ENCODE peak calls at places on chromosome 14, in five cellular contexts. A is iris pigment epithelial cell, T is iPS DF 6.9, X is T-cell, R is GM12891. I is an unnamed sample.

GRCh38 chr14:22920697-22921096 is 1.7 kb upstream of the RBM23 start:
- DNase-seq in X (no peak), T (no peak), R (no peak), A (no peak), I (no peak)

GRCh38 chr14:52325126-52325525 is 11.0 kb downstream of the PTGER2 start:
- DNase-seq in A (peak), R (no peak), T (no peak), X (no peak), I (peak)

GRCh38 chr14:34331728-34332623 is 130.1 kb downstream of the SPTSSA start:
- DNase-seq in A (peak), X (peak), R (no peak), T (no peak), I (peak)

GRCh38 chr14:104371917-104372316 is 207.6 kb upstream of the C14orf180 start:
- DNase-seq in A (no peak), X (no peak), R (no peak), T (no peak), I (no peak)

GRCh38 chr14:68412505-68413496 is 380.1 kb downstream of the ZFP36L1 start:
- DNase-seq in R (no peak), X (no peak), A (no peak), T (no peak), I (no peak)

GRCh38 chr14:77485901-77486678 is 12.5 kb downstream of the ISM2 start:
- DNase-seq in X (no peak), A (peak), R (no peak), T (no peak), I (peak)

GRCh38 chr14:36605506-36605857 is 23.1 kb upstream of the NKX2-8 start:
- DNase-seq in A (no peak), R (no peak), X (no peak), T (no peak), I (peak)

GRCh38 chr14:78152246-78153068 is 17.7 kb upstream of the NRXN3 start:
- DNase-seq in R (no peak), T (no peak), A (no peak), X (no peak), I (no peak)

GRCh38 chr14:46352876-46353275 is 298.7 kb downstream of the RPL10L start:
- DNase-seq in X (no peak), R (no peak), T (no peak), A (no peak), I (no peak)

GRCh38 chr14:105082703-105083102 is 17.5 kb upstream of the GPR132 start:
- DNase-seq in X (no peak), R (no peak), T (no peak), A (no peak), I (no peak)

GRCh38 chr14:74638970-74639369 is 26.9 kb upstream of the LTBP2 start:
- DNase-seq in A (no peak), X (no peak), T (no peak), R (no peak), I (no peak)

GRCh38 chr14:101404426-101405170 is 156.7 kb upstream of the DIO3 start:
- DNase-seq in T (peak), X (no peak), R (no peak), A (no peak), I (no peak)

GRCh38 chr14:103552811-103553210 is 9.6 kb downstream of the BAG5 start:
- DNase-seq in A (no peak), X (no peak), R (no peak), T (no peak), I (no peak)

GRCh38 chr14:31229638-31230229 is 22.1 kb upstream of the HECTD1 start:
- DNase-seq in R (no peak), A (peak), T (no peak), X (no peak), I (peak)

GRCh38 chr14:49861923-49862673 is 9.5 kb upstream of the NEMF start:
- DNase-seq in R (no peak), A (peak), T (peak), X (peak), I (peak)

GRCh38 chr14:71384007-71384605 is 476.8 kb downstream of the PCNX1 start:
- DNase-seq in R (no peak), A (no peak), X (no peak), T (no peak), I (no peak)

GRCh38 chr14:56099081-56099797 is 19.0 kb upstream of the PELI2 start:
- DNase-seq in A (no peak), X (no peak), T (no peak), R (no peak), I (no peak)

GRCh38 chr14:84361476-84361875 is 1168.5 kb upstream of the FLRT2 start:
- DNase-seq in A (no peak), T (no peak), X (no peak), R (no peak), I (no peak)

GRCh38 chr14:29216316-29216715 is 449.7 kb downstream of the FOXG1 start:
- DNase-seq in T (no peak), R (no peak), A (no peak), X (no peak), I (no peak)

I was measured in GM23248.